ENCODE peak calls at places on chromosomes 11 and 22, in five cellular contexts. W is IMR-90, F is A549, M is SK-N-SH, O is GM12878. Q is an unnamed sample.

GRCh38 chr11:1299621-1300020 is 9.8 kb downstream of the TOLLIP start:
- DNase-seq in W (no peak), F (no peak), O (no peak), M (no peak), Q (no peak)

GRCh38 chr22:21443057-21443734 is 24.0 kb upstream of the TMEM191C start:
- DNase-seq in M (no peak), O (no peak), W (no peak), F (no peak), Q (no peak)

GRCh38 chr11:35751664-35752061 is 89.1 kb downstream of the TRIM44 start:
- DNase-seq in M (no peak), W (no peak), O (no peak), F (no peak), Q (no peak)

GRCh38 chr22:49676783-49677494 is 150.7 kb downstream of the BRD1 start:
- DNase-seq in O (no peak), M (no peak), F (no peak), W (no peak), Q (no peak)

GRCh38 chr22:32723632-32724031 is 77.9 kb upstream of the TIMP3 start:
- DNase-seq in O (peak), M (no peak), W (peak), F (no peak), Q (no peak)

GRCh38 chr11:33861366-33861765 is 30.5 kb downstream of the LMO2 start:
- DNase-seq in O (no peak), F (no peak), W (no peak), M (no peak), Q (no peak)

GRCh38 chr22:44098966-44099530 is 74.9 kb downstream of the PARVB start:
- DNase-seq in M (no peak), F (no peak), W (no peak), O (no peak), Q (no peak)

GRCh38 chr11:113937918-113938317 is 33.3 kb downstream of the HTR3B start:
- DNase-seq in O (no peak), F (no peak), W (no peak), M (no peak), Q (no peak)

GRCh38 chr11:77158041-77158695 is 30.1 kb downstream of the MYO7A start:
- DNase-seq in W (no peak), O (no peak), M (no peak), F (no peak), Q (no peak)

GRCh38 chr11:45400594-45400993 is 114.5 kb upstream of the SYT13 start:
- DNase-seq in W (peak), M (no peak), F (no peak), O (no peak), Q (no peak)

GRCh38 chr11:18802381-18803257 is 11.0 kb upstream of the PTPN5 start:
- DNase-seq in W (peak), O (peak), F (peak), M (peak), Q (peak)

GRCh38 chr22:44181033-44181911 is 547 bp downstream of the PARVG start:
- DNase-seq in O (no peak), M (no peak), F (no peak), W (no peak), Q (no peak)

GRCh38 chr11:125408281-125408680 is 87.8 kb downstream of the FEZ1 start:
- DNase-seq in W (no peak), O (no peak), F (no peak), M (no peak), Q (no peak)
- TF ChIP-seq RCOR1 in W (no peak), O (no peak), F (no peak), M (no peak), Q (no peak)

DNA sequence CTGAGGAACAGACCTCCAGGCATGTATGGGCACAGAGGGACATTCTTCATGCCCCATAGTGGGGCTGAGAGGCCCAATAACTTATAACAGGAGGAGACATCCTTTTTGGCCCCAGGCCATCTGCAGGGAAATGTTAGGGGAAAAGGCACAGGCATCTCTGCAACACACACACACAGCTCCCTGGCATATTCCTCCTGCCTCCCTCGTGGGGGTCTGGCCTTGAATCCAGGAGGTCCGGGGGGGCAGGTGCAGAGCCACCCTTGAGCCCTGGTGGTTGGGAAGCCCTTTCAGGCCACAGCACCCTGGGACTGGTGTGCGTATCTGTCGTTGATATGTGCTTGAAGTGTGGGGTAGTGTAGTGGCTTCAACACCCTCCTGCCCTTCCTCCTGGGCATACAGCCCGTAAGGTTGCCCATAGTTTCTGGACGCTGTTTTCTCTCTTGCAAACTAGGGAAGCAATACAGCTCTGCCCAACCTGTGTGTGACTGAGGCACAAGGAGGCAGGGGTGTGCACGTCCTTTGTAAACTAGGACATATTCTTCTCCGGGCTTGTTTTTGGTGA is 117.5 kb downstream of the CEP164 start:
- DNase-seq in F (no peak), M (no peak), O (no peak), W (no peak), Q (no peak)
- TF ChIP-seq RFX5 in F (no peak), M (peak), O (no peak), W (no peak), Q (no peak)

GRCh38 chr11:39806652-39807051 is 1652.8 kb downstream of the LRRC4C start:
- DNase-seq in O (no peak), M (no peak), W (no peak), F (no peak), Q (no peak)

GRCh38 chr11:39809833-39810232 is 1649.6 kb downstream of the LRRC4C start:
- DNase-seq in F (no peak), O (no peak), M (no peak), W (no peak), Q (no peak)

GRCh38 chr11:39807904-39808303 is 1651.5 kb downstream of the LRRC4C start:
- DNase-seq in O (no peak), M (no peak), F (no peak), W (no peak), Q (no peak)

GRCh38 chr11:39810358-39810757 is 1649.1 kb downstream of the LRRC4C start:
- DNase-seq in W (no peak), M (no peak), F (no peak), O (no peak), Q (no peak)
- TF ChIP-seq RCOR1 in W (no peak), M (no peak), F (no peak), O (no peak), Q (no peak)

GRCh38 chr11:128334311-128335044 is 252.9 kb downstream of the ETS1 start:
- DNase-seq in O (no peak), W (no peak), M (no peak), F (no peak), Q (no peak)

GRCh38 chr11:128338806-128339205 is 248.6 kb downstream of the ETS1 start:
- DNase-seq in F (no peak), O (no peak), W (peak), M (no peak), Q (no peak)

GRCh38 chr11:128335729-128336128 is 251.6 kb downstream of the ETS1 start:
- DNase-seq in M (no peak), F (no peak), O (no peak), W (no peak), Q (no peak)

GRCh38 chr11:128339721-128340271 is 247.6 kb downstream of the ETS1 start:
- DNase-seq in F (no peak), W (no peak), M (no peak), O (no peak), Q (no peak)

GRCh38 chr11:128336203-128336602 is 251.2 kb downstream of the ETS1 start:
- DNase-seq in M (no peak), W (peak), O (no peak), F (peak), Q (no peak)
- TF ChIP-seq RFX5 in M (no peak), W (no peak), O (no peak), F (no peak), Q (no peak)

GRCh38 chr11:47797633-47798032 is 30.5 kb upstream of the FNBP4 start:
- DNase-seq in F (no peak), M (no peak), W (peak), O (no peak), Q (peak)
- TF ChIP-seq RCOR1 in F (no peak), M (no peak), W (no peak), O (no peak), Q (no peak)

GRCh38 chr11:86355256-86355655 is 19.4 kb upstream of the CCDC81 start:
- DNase-seq in O (no peak), M (no peak), W (no peak), F (no peak), Q (no peak)

GRCh38 chr11:86365566-86365965 is 9.1 kb upstream of the CCDC81 start:
- DNase-seq in M (no peak), F (no peak), O (no peak), W (peak), Q (no peak)

GRCh38 chr11:86363424-86363823 is 11.3 kb upstream of the CCDC81 start:
- DNase-seq in F (no peak), O (no peak), W (no peak), M (no peak), Q (no peak)

GRCh38 chr11:86358720-86359119 is 16.0 kb upstream of the CCDC81 start:
- DNase-seq in M (no peak), F (no peak), O (no peak), W (no peak), Q (no peak)

DNA sequence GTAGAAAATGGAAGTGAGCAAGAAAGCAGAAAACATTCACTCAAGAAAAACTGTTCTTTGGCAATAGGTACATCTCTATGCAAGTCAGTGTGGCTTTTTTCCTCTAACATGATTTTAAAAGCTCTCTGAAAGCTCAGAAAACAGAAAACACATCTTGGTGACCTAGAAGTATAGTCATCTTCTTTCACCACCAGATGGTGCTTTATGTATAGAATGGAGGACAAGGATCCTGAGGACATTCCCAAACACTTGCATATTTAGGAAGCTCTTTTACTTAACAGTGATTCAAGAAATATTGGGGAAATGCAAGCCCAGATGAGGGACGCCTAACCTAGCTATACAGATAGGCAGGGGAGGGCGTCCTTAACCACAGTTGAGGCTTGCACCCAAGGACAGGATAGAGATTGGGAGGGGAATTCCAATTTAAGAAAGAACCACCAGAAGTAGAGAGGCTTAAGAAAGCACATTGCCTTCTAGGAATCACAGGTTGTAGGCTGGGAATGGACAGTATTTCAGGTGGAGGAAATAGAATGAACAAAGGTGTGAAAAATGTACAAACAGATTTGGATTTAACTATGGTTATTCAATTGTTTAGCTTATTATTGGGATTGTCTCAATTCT is 13.8 kb upstream of the CCDC81 start:
- DNase-seq in O (no peak), M (no peak), F (peak), W (peak), Q (no peak)
- TF ChIP-seq RFX5 in O (no peak), M (no peak), F (no peak), W (no peak), Q (no peak)

DNA sequence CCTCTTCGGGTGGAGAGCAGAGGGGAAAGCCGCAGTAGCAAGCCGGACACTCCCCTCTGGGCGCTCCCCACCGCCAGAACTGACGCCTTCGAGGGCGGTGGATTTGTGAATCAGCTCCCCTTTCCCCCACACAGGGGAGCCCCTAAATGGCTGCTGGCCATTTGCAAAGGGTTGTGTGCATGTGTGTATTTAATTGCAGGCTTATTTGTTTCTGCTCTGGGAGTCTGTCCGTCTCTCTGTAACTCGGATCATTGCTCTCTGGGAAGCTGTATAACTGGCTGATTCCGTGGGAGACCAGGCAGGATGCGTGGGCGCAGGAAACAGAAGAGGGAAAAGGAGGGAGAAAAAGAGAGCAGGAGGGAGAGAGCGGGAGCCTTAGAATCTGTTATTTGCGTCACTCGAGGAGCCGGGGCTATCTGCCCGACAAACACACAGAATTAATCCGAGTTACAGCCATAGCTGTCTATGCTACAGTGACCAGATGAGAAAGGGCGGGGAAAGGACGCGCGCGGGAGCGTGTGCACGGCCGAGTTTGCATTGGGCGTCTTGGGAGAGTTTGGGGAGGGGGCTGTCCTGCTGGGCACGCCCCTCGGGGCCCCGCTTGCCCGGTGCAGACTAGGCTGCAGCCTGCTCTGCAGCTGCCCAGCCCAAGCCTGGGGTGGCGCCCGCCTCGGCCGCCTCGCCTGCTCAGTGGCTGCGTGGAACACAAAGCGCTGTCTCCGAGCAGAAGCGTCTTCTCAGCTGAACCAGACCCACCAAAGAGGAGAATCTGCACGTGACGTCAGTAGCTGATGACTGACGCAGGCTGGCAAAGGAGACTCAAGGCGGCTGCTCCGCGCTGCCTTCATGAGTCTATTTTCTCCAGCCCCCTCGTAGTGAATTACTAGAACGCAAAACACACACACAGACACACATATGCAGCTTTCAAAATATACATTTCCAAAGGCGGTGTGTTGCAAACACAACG is 105.3 kb upstream of the HSD17B12 start:
- DNase-seq in O (no peak), F (peak), M (peak), W (peak), Q (no peak)
- TF ChIP-seq RCOR1 in O (no peak), F (no peak), M (no peak), W (no peak), Q (no peak)

GRCh38 chr22:45224331-45224730 is 16.4 kb downstream of the KIAA0930 start:
- DNase-seq in F (no peak), M (no peak), O (no peak), W (no peak), Q (no peak)

GRCh38 chr22:45224988-45225731 is 15.5 kb downstream of the KIAA0930 start:
- DNase-seq in W (no peak), M (no peak), O (no peak), F (no peak), Q (no peak)

GRCh38 chr22:45226681-45227186 is 14.0 kb downstream of the KIAA0930 start:
- DNase-seq in F (no peak), M (no peak), O (no peak), W (no peak), Q (no peak)

GRCh38 chr22:45227645-45228400 is 12.9 kb downstream of the KIAA0930 start:
- DNase-seq in F (no peak), M (no peak), O (no peak), W (no peak), Q (no peak)

GRCh38 chr22:45225732-45226560 is 14.7 kb downstream of the KIAA0930 start:
- DNase-seq in M (no peak), F (no peak), O (no peak), W (peak), Q (no peak)
- TF ChIP-seq RFX5 in M (no peak), F (no peak), O (no peak), W (no peak), Q (no peak)